ENCODE peak calls at places on chromosomes 13 and 19, in ten cellular contexts. W is uterus, S is stomach, Q is fibroblast of pulmonary artery, G is HFFc6, U is cardiac fibroblast, Y is fibroblast of the aortic adventitia, D is activated B cell treated with CpG ODN at 0.5 μM for 24 hours, A is H1, L is cardiac muscle cell. J is an unnamed sample.

GRCh38 chr19:16207063-16207462 is 9.4 kb downstream of the AP1M1 start:
- DNase-seq in D (no peak), A (no peak), Q (no peak), S (no peak), W (no peak), U (no peak), G (no peak), Y (no peak), L (no peak), J (no peak)

GRCh38 chr13:96025283-96025682 is 27.9 kb downstream of the UGGT2 start:
- DNase-seq in S (no peak), W (no peak), Q (peak; percentile 31), G (no peak), Y (peak; percentile 15), U (peak; percentile 24), A (no peak), L (peak; percentile 5), D (no peak), J (no peak)

GRCh38 chr13:55440465-55441085 is 1700.1 kb upstream of the PRR20A start:
- DNase-seq in A (no peak), Q (no peak), L (no peak), G (no peak), U (no peak), D (no peak), Y (no peak), W (no peak), S (no peak), J (no peak)

GRCh38 chr13:42219051-42219450 is 52.9 kb upstream of the AKAP11 start:
- DNase-seq in W (no peak), Y (no peak), Q (no peak), S (no peak), U (no peak), A (no peak), G (no peak), L (no peak), D (no peak), J (no peak)

GRCh38 chr19:31254611-31255010 is 94.6 kb downstream of the TSHZ3 start:
- DNase-seq in U (no peak), G (no peak), L (no peak), Q (no peak), D (no peak), W (no peak), Y (no peak), S (no peak), A (no peak), J (peak; percentile 49)

GRCh38 chr13:31824705-31825512 is 85.6 kb downstream of the RXFP2 start:
- DNase-seq in U (peak; percentile 62), L (peak; percentile 52), Y (peak; percentile 41), S (no peak), G (peak; percentile 17), W (no peak), A (no peak), D (no peak), Q (peak; percentile 43), J (no peak)

GRCh38 chr19:53019684-53020083 is 6.0 kb downstream of the ERVV-1 start:
- DNase-seq in D (no peak), U (peak; percentile 43), S (no peak), L (peak; percentile 3), G (no peak), A (peak; percentile 47), W (no peak), Q (peak; percentile 16), Y (no peak), J (no peak)

GRCh38 chr13:21672811-21673591 is 2.1 kb downstream of the FGF9 start:
- DNase-seq in A (no peak), D (no peak), L (no peak), Y (no peak), Q (no peak), U (no peak), S (no peak), W (no peak), G (no peak), J (no peak)

GRCh38 chr19:3115916-3116602 is 19.8 kb upstream of the GNA15 start:
- DNase-seq in Q (no peak), Y (no peak), G (peak; percentile 3), A (peak; percentile 31), S (no peak), W (no peak), U (no peak), L (no peak), D (no peak), J (no peak)

GRCh38 chr19:46416077-46416709 is 2.8 kb upstream of the CCDC8 start:
- DNase-seq in Q (peak; percentile 91), A (no peak), L (peak; percentile 96), D (no peak), W (peak; percentile 90), U (peak; percentile 86), G (peak; percentile 76), S (peak; percentile 63), Y (peak; percentile 79), J (peak; percentile 96)

GRCh38 chr13:85816413-85816812 is 17.2 kb upstream of the SLITRK6 start:
- DNase-seq in L (peak; percentile 5), W (no peak), G (no peak), U (no peak), Q (peak; percentile 22), A (no peak), D (no peak), Y (no peak), S (no peak), J (no peak)
- TF ChIP-seq CTCF in L (no peak), W (no peak), G (peak; percentile 63), U (no peak), Q (peak; percentile 8), A (no peak), D (no peak), Y (no peak), S (no peak), J (peak; percentile 66)

DNA sequence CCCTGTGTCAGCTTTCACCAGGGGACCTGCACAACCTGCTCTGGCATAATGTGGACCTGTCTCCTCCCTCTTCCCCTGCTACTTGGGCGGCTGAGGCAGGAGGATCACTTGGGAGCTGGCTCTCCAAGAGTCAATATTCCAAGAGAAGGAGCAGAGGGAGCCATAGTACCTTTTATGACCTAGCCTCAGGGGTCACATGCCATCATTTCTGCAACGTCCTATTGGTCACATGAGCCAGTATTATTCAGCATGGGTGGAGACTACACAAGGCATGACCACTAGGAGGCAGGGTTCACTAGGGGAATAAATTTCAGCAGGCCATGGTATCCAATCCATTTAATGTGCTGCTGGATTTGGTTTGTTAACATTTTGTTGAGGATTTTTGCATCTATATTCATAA is 12.0 kb upstream of the SHFL start:
- DNase-seq in A (no peak), Y (peak; percentile 29), L (peak; percentile 36), U (peak; percentile 63), D (no peak), W (no peak), Q (peak; percentile 46), G (peak; percentile 40), S (no peak), J (no peak)
- TF ChIP-seq CTCF in A (no peak), Y (peak; percentile 33), L (peak; percentile 28), U (peak; percentile 43), D (no peak), W (no peak), Q (peak; percentile 26), G (peak; percentile 77), S (peak; percentile 13), J (peak; percentile 31)

GRCh38 chr19:6270822-6271221 is 9.0 kb downstream of the MLLT1 start:
- DNase-seq in W (no peak), G (no peak), U (no peak), S (no peak), D (no peak), L (no peak), Q (no peak), A (no peak), Y (no peak), J (no peak)

GRCh38 chr19:6271251-6271650 is 8.5 kb downstream of the MLLT1 start:
- DNase-seq in Y (no peak), Q (peak; percentile 64), S (no peak), D (no peak), U (peak; percentile 42), L (no peak), A (no peak), G (no peak), W (no peak), J (no peak)

GRCh38 chr19:6272913-6273600 is 6.7 kb downstream of the MLLT1 start:
- DNase-seq in Q (no peak), D (no peak), G (no peak), A (no peak), U (no peak), W (no peak), Y (no peak), L (no peak), S (no peak), J (no peak)

GRCh38 chr19:6272411-6272791 is 7.4 kb downstream of the MLLT1 start:
- DNase-seq in U (no peak), G (no peak), L (no peak), Y (no peak), S (no peak), W (no peak), A (no peak), D (no peak), Q (no peak), J (no peak)

DNA sequence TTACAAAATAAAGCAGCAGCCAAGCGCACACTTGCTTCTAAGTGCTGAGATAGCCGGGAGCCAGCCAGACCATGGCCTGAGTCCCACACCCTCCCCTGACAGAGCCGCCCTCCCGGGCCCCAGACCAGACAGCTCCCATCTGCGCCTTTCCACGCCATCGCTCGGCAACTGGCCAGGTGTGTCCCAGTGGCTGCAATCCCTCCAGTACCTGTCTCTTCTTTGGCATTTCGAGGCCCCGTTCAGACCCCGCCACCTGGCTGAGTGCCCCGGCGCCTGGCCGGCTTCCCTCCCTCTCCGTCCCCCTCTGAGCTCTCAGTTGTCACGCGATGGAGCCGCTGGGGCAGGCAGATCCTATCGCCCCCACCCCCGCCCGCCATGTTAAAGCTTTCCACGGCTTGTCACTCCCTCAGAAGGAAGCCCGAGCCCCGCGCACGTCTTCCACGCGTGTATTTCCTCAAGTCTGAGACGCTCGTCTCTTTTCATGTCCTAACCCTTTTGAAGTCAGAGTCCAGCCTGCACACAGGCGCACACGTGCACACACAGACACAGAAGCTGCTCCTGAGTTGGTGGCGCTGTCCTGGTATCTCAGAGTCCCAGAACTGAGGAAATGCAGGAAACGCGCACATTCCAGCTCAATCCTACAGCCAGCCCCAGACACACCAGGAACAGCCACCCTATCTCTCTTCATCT is 7.9 kb downstream of the MLLT1 start:
- DNase-seq in Q (peak; percentile 92), W (peak; percentile 91), A (no peak), Y (peak; percentile 97), D (no peak), L (peak; percentile 91), G (peak; percentile 65), U (peak; percentile 71), S (peak; percentile 68), J (no peak)
- TF ChIP-seq CTCF in Q (no peak), W (no peak), A (no peak), Y (peak; percentile 5), D (no peak), L (peak; percentile 13), G (peak; percentile 29), U (no peak), S (no peak), J (no peak)

GRCh38 chr13:82477436-82477835 is 1404.8 kb downstream of the SLITRK1 start:
- DNase-seq in A (no peak), S (no peak), U (no peak), W (no peak), Q (no peak), D (no peak), G (no peak), L (no peak), Y (no peak), J (no peak)

DNA sequence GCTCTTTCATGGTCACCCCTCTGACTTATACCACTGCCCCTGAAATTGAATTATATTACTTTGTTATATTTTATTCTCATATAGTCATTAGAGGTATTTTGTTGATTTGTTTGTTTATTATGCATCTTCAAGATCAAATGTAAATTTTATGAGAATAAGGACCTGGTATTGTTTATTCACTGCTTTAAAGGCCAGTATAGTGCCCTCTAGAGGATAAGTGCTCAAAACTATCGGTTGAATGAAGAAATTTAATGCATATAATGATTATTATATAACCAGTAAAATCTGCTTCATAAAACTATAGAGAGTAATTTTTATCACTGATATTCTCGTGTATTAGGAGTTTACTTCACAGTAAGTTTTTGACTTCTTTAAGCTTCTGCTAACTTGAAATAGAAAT is 1401.9 kb downstream of the SLITRK1 start:
- DNase-seq in L (no peak), Y (no peak), S (no peak), Q (peak; percentile 3), W (no peak), U (no peak), G (peak; percentile 11), A (no peak), D (no peak), J (no peak)
- TF ChIP-seq CTCF in L (no peak), Y (no peak), S (no peak), Q (peak; percentile 41), W (no peak), U (no peak), G (peak; percentile 81), A (no peak), D (no peak), J (peak; percentile 40)